ENCODE peak calls at places on chromosome 1, in nine cellular contexts. K is left ventricle myocardium inferior, Q is hepatocyte, F is cardiac muscle cell, Y is thoracic aorta, E is bronchial epithelial cell, H is breast epithelium, U is astrocyte, G is psoas muscle. B is an unnamed sample.

GRCh38 chr1:239354211-239354610 is 32.2 kb upstream of the CHRM3 start:
- DNase-seq in K (no peak), Q (no peak), F (no peak), Y (no peak), E (no peak), H (no peak), U (peak; percentile 57), G (no peak), B (no peak)

GRCh38 chr1:56967900-56968832 is 2.4 kb upstream of the C8B start:
- DNase-seq in K (no peak), Q (peak; percentile 54), F (peak; percentile 63), Y (no peak), E (peak; percentile 1), H (no peak), U (no peak), G (no peak), B (no peak)

GRCh38 chr1:228988655-228989054 is 253.4 kb downstream of the RHOU start:
- DNase-seq in K (no peak), Q (no peak), F (peak; percentile 21), Y (no peak), E (no peak), H (no peak), U (no peak), G (peak; percentile 62), B (no peak)

GRCh38 chr1:153985341-153985912 is 712 bp downstream of the RAB13 start:
- DNase-seq in K (no peak), Q (peak; percentile 73), F (peak; percentile 81), Y (no peak), E (no peak), H (no peak), U (peak; percentile 50), G (peak; percentile 81), B (no peak)

GRCh38 chr1:186202174-186202843 is 172.7 kb downstream of the TPR start:
- DNase-seq in K (peak; percentile 18), Q (no peak), F (peak; percentile 72), Y (peak; percentile 6), E (no peak), H (peak; percentile 30), U (no peak), G (peak; percentile 67), B (no peak)

GRCh38 chr1:97265630-97266029 is 544.0 kb downstream of the PTBP2 start:
- DNase-seq in K (no peak), Q (no peak), F (no peak), Y (no peak), E (no peak), H (no peak), U (no peak), G (no peak), B (no peak)

GRCh38 chr1:45863117-45863670 is 59.8 kb downstream of the MAST2 start:
- DNase-seq in K (no peak), Q (no peak), F (no peak), Y (no peak), E (no peak), H (no peak), U (no peak), G (no peak), B (no peak)

GRCh38 chr1:6446665-6447015 is 19.3 kb downstream of the TNFRSF25 start:
- DNase-seq in K (no peak), Q (no peak), F (no peak), Y (no peak), E (no peak), H (no peak), U (no peak), G (no peak), B (no peak)

GRCh38 chr1:43232482-43232881 is 37.3 kb upstream of the TMEM125 start:
- DNase-seq in K (no peak), Q (no peak), F (peak; percentile 21), Y (no peak), E (no peak), H (peak; percentile 13), U (no peak), G (no peak), B (no peak)

GRCh38 chr1:224387302-224387912 is 30.7 kb downstream of the CNIH4 start:
- DNase-seq in K (no peak), Q (no peak), F (no peak), Y (no peak), E (no peak), H (no peak), U (no peak), G (no peak), B (no peak)

GRCh38 chr1:209620484-209620879 is 31.7 kb downstream of the LAMB3 start:
- DNase-seq in K (no peak), Q (no peak), F (peak; percentile 35), Y (no peak), E (peak; percentile 71), H (no peak), U (no peak), G (no peak), B (no peak)

GRCh38 chr1:155892801-155893200 is 18.3 kb downstream of the RIT1 start:
- DNase-seq in K (no peak), Q (peak; percentile 23), F (peak; percentile 66), Y (no peak), E (peak; percentile 75), H (no peak), U (peak; percentile 77), G (no peak), B (peak; percentile 59)

GRCh38 chr1:202286622-202287097 is 55.1 kb downstream of the UBE2T start:
- DNase-seq in K (peak; percentile 38), Q (no peak), F (peak; percentile 84), Y (peak; percentile 45), E (no peak), H (no peak), U (peak; percentile 77), G (peak; percentile 57), B (no peak)

GRCh38 chr1:87273291-87273690 is 55.4 kb upstream of the LMO4 start:
- DNase-seq in K (no peak), Q (no peak), F (no peak), Y (no peak), E (no peak), H (no peak), U (no peak), G (no peak), B (no peak)

GRCh38 chr1:176735201-176735600 is 272.2 kb downstream of the PAPPA2 start:
- DNase-seq in K (no peak), Q (no peak), F (no peak), Y (no peak), E (no peak), H (no peak), U (no peak), G (no peak), B (no peak)

GRCh38 chr1:197736689-197737088 is 38.6 kb downstream of the DENND1B start:
- DNase-seq in K (no peak), Q (no peak), F (peak; percentile 9), Y (no peak), E (peak; percentile 87), H (no peak), U (peak; percentile 50), G (no peak), B (no peak)

GRCh38 chr1:152479792-152480595 is 30.6 kb upstream of the LCE5A start:
- DNase-seq in K (peak; percentile 30), Q (no peak), F (peak; percentile 29), Y (no peak), E (no peak), H (no peak), U (no peak), G (no peak), B (no peak)
- TF ChIP-seq CTCF in K (peak; percentile 53), Q (no peak), F (peak; percentile 47), Y (peak; percentile 21), E (peak; percentile 67), H (no peak), U (no peak), G (no peak), B (peak; percentile 19)

GRCh38 chr1:205043866-205044265 is 854 bp downstream of the CNTN2 start:
- DNase-seq in K (no peak), Q (no peak), F (no peak), Y (no peak), E (no peak), H (no peak), U (no peak), G (no peak), B (no peak)

GRCh38 chr1:205042911-205043806 is at the start of gene CNTN2:
- DNase-seq in K (no peak), Q (peak; percentile 38), F (no peak), Y (no peak), E (no peak), H (no peak), U (no peak), G (no peak), B (no peak)

GRCh38 chr1:205046870-205047269 is 3.9 kb downstream of the CNTN2 start:
- DNase-seq in K (no peak), Q (no peak), F (no peak), Y (no peak), E (no peak), H (no peak), U (no peak), G (no peak), B (no peak)

GRCh38 chr1:205044745-205045144 is 1.7 kb downstream of the CNTN2 start:
- DNase-seq in K (no peak), Q (no peak), F (no peak), Y (no peak), E (no peak), H (no peak), U (no peak), G (no peak), B (no peak)

GRCh38 chr1:205045146-205045545 is 2.1 kb downstream of the CNTN2 start:
- DNase-seq in K (no peak), Q (no peak), F (no peak), Y (no peak), E (no peak), H (no peak), U (no peak), G (no peak), B (no peak)
- H3K27me3 ChIP-seq in K (peaks cover 87% of the 10 kb centered on the region), Q (peaks cover 72% of the 10 kb centered on the region), F (peaks cover 91% of the 10 kb centered on the region), Y (no peaks in the 10 kb centered on the region), E (peaks cover 37% of the 10 kb centered on the region), H (no peaks in the 10 kb centered on the region), U (peaks cover 78% of the 10 kb centered on the region), G (peaks cover 33% of the 10 kb centered on the region), B (peaks cover 56% of the 10 kb centered on the region)

GRCh38 chr1:159066108-159066507 is 10.5 kb downstream of the AIM2 start:
- DNase-seq in K (no peak), Q (no peak), F (no peak), Y (no peak), E (no peak), H (no peak), U (no peak), G (no peak), B (no peak)
- H3K4me3 ChIP-seq in K (no peak overlapping the region), Q (no peak overlapping the region), F (no peak overlapping the region), Y (no peak overlapping the region), E (no peak overlapping the region), H (no peak overlapping the region), U (no peak overlapping the region), G (no peak overlapping the region), B (no peak overlapping the region)

DNA sequence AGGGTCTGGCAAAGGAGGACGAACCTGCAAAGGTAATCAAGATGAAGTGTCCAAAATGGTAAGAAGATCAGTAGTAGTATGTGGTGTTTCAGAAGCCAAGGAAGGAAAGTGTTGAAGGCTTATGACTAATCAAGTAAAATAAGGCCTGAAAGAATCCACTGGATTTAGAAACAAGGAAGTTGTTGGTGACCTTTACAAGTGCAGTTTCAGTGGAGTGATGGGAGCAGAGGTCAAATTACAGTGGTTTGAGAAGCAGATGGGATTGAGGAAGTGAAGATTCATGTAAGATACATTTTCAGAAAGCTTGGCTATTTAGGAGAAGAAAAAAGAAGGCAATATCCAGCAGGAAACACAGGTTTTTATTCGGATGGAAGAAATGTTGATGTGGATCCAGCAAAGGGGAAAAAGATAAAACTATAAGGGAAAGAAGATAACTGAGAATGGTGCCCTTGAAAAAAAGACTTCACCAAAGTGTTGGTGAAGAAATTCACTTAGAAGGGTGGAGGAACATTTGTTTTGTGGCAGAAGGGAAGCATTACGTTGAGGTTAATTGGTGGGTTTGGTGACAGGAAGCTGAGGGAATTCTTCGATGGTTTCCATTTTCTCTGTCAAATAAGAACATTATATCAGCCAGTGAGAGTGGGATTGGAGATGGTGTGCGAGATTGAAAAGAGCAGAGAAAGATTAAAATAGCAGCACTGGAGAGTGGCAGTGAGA is 2.1 kb downstream of the ARMH1 start:
- DNase-seq in K (no peak), Q (no peak), F (peak; percentile 59), Y (no peak), E (peak; percentile 41), H (no peak), U (peak; percentile 37), G (no peak), B (peak; percentile 20)
- TF ChIP-seq CTCF in K (no peak), Q (no peak), F (no peak), Y (no peak), E (no peak), H (no peak), U (no peak), G (no peak), B (no peak)

B was measured in AG04450.